ENCODE peak calls at places on chromosomes 7 and 10, in seven cellular contexts. G is endothelial cell; V is NCI-H460; S is KG1; L is upper lobe of left lung; Q is CD4-positive, CD25-positive, alpha-beta regulatory T cell; A is amygdala. N is an unnamed sample.

GRCh38 chr10:32341596-32341995 is 5.4 kb downstream of the EPC1 start:
- DNase-seq in V (no peak), Q (no peak), L (no peak), G (no peak), A (no peak), S (no peak), N (no peak)

GRCh38 chr7:121126801-121127534 is 138.5 kb downstream of the CPED1 start:
- DNase-seq in G (no peak), S (no peak), L (no peak), V (peak), A (no peak), Q (no peak), N (no peak)

GRCh38 chr7:113405296-113406056 is 287.1 kb upstream of the SMIM30 start:
- DNase-seq in G (no peak), Q (no peak), A (no peak), L (no peak), V (no peak), S (no peak), N (no peak)

GRCh38 chr7:150450491-150450992 is at the start of gene GIMAP8:
- DNase-seq in A (no peak), Q (peak), S (no peak), G (peak), V (no peak), L (peak), N (no peak)

GRCh38 chr7:46035166-46035565 is 114.1 kb upstream of the IGFBP3 start:
- DNase-seq in A (no peak), V (no peak), S (no peak), L (no peak), Q (no peak), G (no peak), N (no peak)

GRCh38 chr7:79778786-79779382 is 325.4 kb upstream of the MAGI2 start:
- DNase-seq in V (no peak), L (no peak), A (no peak), G (no peak), S (no peak), Q (no peak), N (no peak)

GRCh38 chr10:53406532-53406931 is 633.9 kb upstream of the MBL2 start:
- DNase-seq in S (no peak), Q (no peak), G (no peak), V (no peak), L (no peak), A (no peak), N (no peak)

GRCh38 chr10:95183451-95184230 is 10.4 kb upstream of the ACSM6 start:
- DNase-seq in Q (peak), A (no peak), S (no peak), L (peak), G (peak), V (peak), N (no peak)

GRCh38 chr7:139871276-139871675 is 42.2 kb downstream of the TBXAS1 start:
- DNase-seq in A (no peak), L (no peak), G (no peak), V (no peak), S (no peak), Q (no peak), N (no peak)

GRCh38 chr7:65509368-65510186 is 135.9 kb downstream of the ZNF92 start:
- DNase-seq in G (peak), L (peak), Q (no peak), A (no peak), S (no peak), V (no peak), N (no peak)

GRCh38 chr7:50733552-50733951 is 49.1 kb downstream of the GRB10 start:
- DNase-seq in S (no peak), V (no peak), L (no peak), A (no peak), Q (no peak), G (no peak), N (peak)

GRCh38 chr10:67925449-67926005 is 41.1 kb downstream of the SIRT1 start:
- DNase-seq in G (no peak), Q (no peak), L (no peak), S (no peak), V (no peak), A (no peak), N (no peak)

GRCh38 chr7:47045169-47045568 is 536.7 kb downstream of the TNS3 start:
- DNase-seq in V (no peak), L (no peak), A (no peak), S (no peak), Q (no peak), G (no peak), N (no peak)

GRCh38 chr10:51960494-51960895 is 261.1 kb upstream of the CSTF2T start:
- DNase-seq in G (no peak), Q (peak), A (no peak), V (peak), L (no peak), S (peak), N (peak)

GRCh38 chr10:31618541-31619291 is 299.7 kb downstream of the ZEB1 start:
- DNase-seq in G (no peak), A (no peak), V (no peak), L (peak), S (no peak), Q (no peak), N (no peak)

GRCh38 chr7:107224858-107225257 is 56.1 kb downstream of the HBP1 start:
- DNase-seq in G (no peak), A (no peak), L (no peak), Q (no peak), V (no peak), S (no peak), N (no peak)

GRCh38 chr10:128763588-128763987 is 637.4 kb upstream of the MKI67 start:
- DNase-seq in Q (no peak), V (no peak), G (no peak), A (no peak), S (no peak), L (no peak), N (no peak)

GRCh38 chr10:114261116-114261515 is 22.1 kb downstream of the VWA2 start:
- DNase-seq in V (no peak), S (no peak), A (no peak), Q (no peak), G (no peak), L (no peak), N (no peak)

GRCh38 chr7:156056548-156056947 is 244.3 kb upstream of the SHH start:
- DNase-seq in S (no peak), L (no peak), Q (no peak), G (no peak), A (no peak), V (no peak), N (no peak)

GRCh38 chr7:28419717-28420116 is 7.4 kb downstream of the CREB5 start:
- DNase-seq in G (no peak), V (peak), Q (no peak), L (no peak), S (no peak), A (no peak), N (no peak)

GRCh38 chr7:112089551-112089950 is 116.6 kb downstream of the DOCK4 start:
- DNase-seq in G (no peak), L (no peak), S (no peak), V (no peak), Q (no peak), A (no peak), N (no peak)

GRCh38 chr10:11520892-11521291 is 90.6 kb downstream of the USP6NL start:
- DNase-seq in Q (no peak), L (no peak), A (no peak), V (no peak), G (no peak), S (no peak), N (no peak)

GRCh38 chr7:117010375-117011133 is 57.3 kb downstream of the ST7 start:
- DNase-seq in V (no peak), A (no peak), L (no peak), G (no peak), S (no peak), Q (peak), N (no peak)

GRCh38 chr7:127393370-127394058 is 1.0 kb upstream of the ZNF800 start:
- DNase-seq in Q (no peak), G (no peak), A (no peak), S (no peak), V (no peak), L (peak), N (no peak)